ENCODE peak calls at places on chromosomes 4 and X, in four cellular contexts. Y, R, A and J are unnamed samples.

GRCh38 chr4:105679186-105679585 is 29.3 kb downstream of the INTS12 start:
- DNase-seq in Y (no peak), R (no peak), A (no peak), J (no peak)

GRCh38 chr4:137968956-137969709 is 273.0 kb downstream of the SLC7A11 start:
- DNase-seq in Y (no peak), R (peak), A (no peak), J (no peak)

GRCh38 chrX:95762716-95763115 is 921.9 kb upstream of the DIAPH2 start:
- DNase-seq in Y (no peak), R (no peak), A (no peak), J (no peak)

GRCh38 chrX:13598877-13599276 is 29.5 kb downstream of the EGFL6 start:
- DNase-seq in Y (peak), R (peak), A (no peak), J (no peak)

GRCh38 chr4:7134737-7135388 is 57.5 kb upstream of the SORCS2 start:
- DNase-seq in Y (no peak), R (no peak), A (no peak), J (no peak)

GRCh38 chr4:126799471-126799870 is 833.3 kb upstream of the INTU start:
- DNase-seq in Y (no peak), R (no peak), A (no peak), J (no peak)

GRCh38 chrX:100768679-100769338 is 36.9 kb upstream of the SYTL4 start:
- DNase-seq in Y (peak), R (peak), A (peak), J (peak)

GRCh38 chr4:48121180-48121579 is 12.9 kb downstream of the TXK start:
- DNase-seq in Y (no peak), R (no peak), A (no peak), J (no peak)

GRCh38 chrX:68681443-68681941 is 34.0 kb downstream of the STARD8 start:
- DNase-seq in Y (no peak), R (no peak), A (peak), J (no peak)

GRCh38 chr4:5905714-5906113 is 12.8 kb upstream of the CRMP1 start:
- DNase-seq in Y (peak), R (no peak), A (no peak), J (no peak)

GRCh38 chr4:163191999-163192398 is 25.3 kb upstream of the NAF1 start:
- DNase-seq in Y (no peak), R (peak), A (no peak), J (peak)

GRCh38 chr4:36349904-36350554 is 68.6 kb downstream of the DTHD1 start:
- DNase-seq in Y (no peak), R (no peak), A (no peak), J (no peak)

GRCh38 chr4:108840426-108840975 is 77.6 kb upstream of the ETNPPL start:
- DNase-seq in Y (no peak), R (no peak), A (no peak), J (no peak)

GRCh38 chr4:78056265-78057129 is 626 bp upstream of the FRAS1 start:
- DNase-seq in Y (peak), R (peak), A (no peak), J (peak)

GRCh38 chrX:21725498-21725897 is 32.4 kb downstream of the SMPX start:
- DNase-seq in Y (no peak), R (no peak), A (no peak), J (peak)

GRCh38 chrX:21721175-21721574 is 36.7 kb downstream of the SMPX start:
- DNase-seq in Y (no peak), R (no peak), A (no peak), J (no peak)

GRCh38 chrX:21723814-21724213 is 34.1 kb downstream of the SMPX start:
- DNase-seq in Y (no peak), R (no peak), A (no peak), J (no peak)

GRCh38 chrX:21725916-21726315 is 32.0 kb downstream of the SMPX start:
- DNase-seq in Y (no peak), R (no peak), A (no peak), J (no peak)

DNA sequence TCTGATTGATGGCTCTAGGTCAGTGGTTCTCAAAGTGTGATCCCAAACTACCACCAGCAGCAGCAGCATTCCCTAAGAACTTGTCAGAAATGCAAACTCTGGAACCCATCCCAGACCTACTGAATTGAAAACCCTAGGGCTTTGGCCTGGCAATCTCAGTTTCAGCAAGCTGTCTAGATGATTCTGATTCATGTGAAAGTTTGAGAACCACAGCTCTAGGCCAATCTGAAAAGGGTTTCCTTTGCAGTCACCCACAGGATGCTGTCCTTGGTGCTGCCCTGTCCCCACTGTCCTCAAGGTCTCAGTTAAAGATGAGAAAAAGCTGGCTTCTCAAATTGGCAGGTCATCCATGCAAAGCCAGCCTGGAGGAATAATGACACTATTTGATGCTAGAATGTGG is 34.8 kb downstream of the SMPX start:
- DNase-seq in Y (no peak), R (no peak), A (no peak), J (no peak)
- TF ChIP-seq CREM in Y (no peak), R (no peak), A (no peak), J (no peak)

DNA sequence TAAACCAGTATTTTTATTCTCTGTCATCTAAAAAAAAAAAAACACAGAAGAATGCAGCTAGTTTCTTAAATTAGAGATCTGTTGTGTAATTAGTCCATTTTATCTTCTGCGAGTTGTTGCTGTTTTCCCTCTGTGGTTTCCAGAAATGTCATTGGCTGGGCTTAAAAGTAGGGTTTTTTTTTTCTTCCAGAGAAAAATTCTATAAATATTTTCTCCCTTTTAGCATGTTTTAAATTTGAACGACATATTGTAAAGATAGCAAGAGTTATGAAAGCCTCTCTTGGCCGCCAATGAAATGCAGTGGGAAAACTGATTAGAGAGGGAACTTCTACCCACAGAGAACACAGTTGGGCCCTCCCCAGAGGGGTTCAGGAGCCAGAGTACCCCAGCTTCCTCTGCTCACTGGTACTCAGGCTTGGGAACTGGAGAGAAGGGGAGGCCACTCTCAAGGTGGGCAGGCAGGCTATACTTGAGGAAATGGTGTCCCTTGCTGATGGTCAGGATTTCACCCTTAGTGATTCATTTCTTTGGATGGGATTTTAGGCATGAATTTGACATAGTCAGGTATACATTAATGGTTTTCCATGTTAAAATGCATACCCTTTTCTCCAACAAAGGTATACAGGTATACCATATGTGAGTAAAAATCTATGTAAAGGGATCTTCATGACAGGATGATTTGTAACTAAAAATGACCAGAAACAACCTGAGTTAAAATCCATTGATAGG is 166.0 kb downstream of the BCOR start:
- DNase-seq in Y (no peak), R (no peak), A (no peak), J (no peak)
- TF ChIP-seq CREM in Y (no peak), R (no peak), A (no peak), J (no peak)

DNA sequence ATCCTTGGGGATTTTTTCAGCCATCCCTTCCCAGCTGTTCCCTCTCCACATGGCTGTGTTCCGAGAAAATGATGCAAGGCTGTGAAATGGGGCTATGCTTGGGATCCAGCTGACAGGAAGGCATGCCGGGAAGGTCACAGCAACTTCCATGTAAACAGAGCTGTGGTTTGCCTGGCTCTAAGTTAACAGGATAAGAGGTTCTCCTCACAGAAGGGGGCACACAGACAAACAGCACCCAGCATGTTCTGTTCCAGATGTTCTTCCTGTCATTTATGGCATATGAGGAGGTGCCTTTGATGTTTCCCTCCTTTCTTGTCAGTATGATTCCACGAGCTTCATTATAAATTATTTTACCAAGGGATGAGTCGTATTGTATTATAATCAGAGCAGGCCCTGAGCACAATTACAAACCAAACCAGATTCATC is 220.7 kb downstream of the ANTXR2 start:
- DNase-seq in Y (peak), R (no peak), A (no peak), J (peak)
- TF ChIP-seq CREM in Y (no peak), R (no peak), A (no peak), J (no peak)

GRCh38 chr4:186144596-186145569 is 40.4 kb downstream of the FAM149A start:
- DNase-seq in Y (peak), R (no peak), A (no peak), J (no peak)
- TF ChIP-seq CREM in Y (no peak), R (no peak), A (no peak), J (no peak)

GRCh38 chr4:149183638-149184037 is 632.0 kb downstream of the IQCM start:
- DNase-seq in Y (no peak), R (no peak), A (no peak), J (no peak)
- TF ChIP-seq CREM in Y (no peak), R (no peak), A (no peak), J (no peak)